ENCODE peak calls at places on chromosome 21, in six cellular contexts. One of them, this sample, is unnamed.
A peak's percentile ranks its signal among the peaks of the same experiment; 100 is the strongest.

GRCh38 chr21:35232545-35233176 is 183.6 kb upstream of the RUNX1 start:
- DNase-seq in A549: peak; percentile 19
- DNase-seq in thoracic aorta: no peak
- DNase-seq in fibroblast of pulmonary artery: peak; percentile 83
- DNase-seq in foreskin fibroblast: peak; percentile 78
- DNase-seq in astrocyte of the spinal cord: peak; percentile 89
- DNase-seq in this sample: peak; percentile 38

GRCh38 chr21:35491920-35492678 is 443.0 kb upstream of the RUNX1 start:
- DNase-seq in thoracic aorta: no peak
- DNase-seq in fibroblast of pulmonary artery: no peak
- DNase-seq in foreskin fibroblast: no peak
- DNase-seq in A549: no peak
- DNase-seq in astrocyte of the spinal cord: no peak
- DNase-seq in this sample: peak; percentile 35

GRCh38 chr21:41684381-41685245 is 82.2 kb downstream of the RIPK4 start:
- DNase-seq in A549: peak; percentile 79
- DNase-seq in thoracic aorta: no peak
- DNase-seq in fibroblast of pulmonary artery: peak; percentile 62
- DNase-seq in foreskin fibroblast: peak; percentile 41
- DNase-seq in astrocyte of the spinal cord: peak; percentile 31
- DNase-seq in this sample: peak; percentile 80

GRCh38 chr21:34039678-34040382 is 33.5 kb upstream of the MRPS6 start:
- DNase-seq in thoracic aorta: no peak
- DNase-seq in A549: no peak
- DNase-seq in fibroblast of pulmonary artery: no peak
- DNase-seq in foreskin fibroblast: no peak
- DNase-seq in astrocyte of the spinal cord: no peak
- DNase-seq in this sample: no peak

GRCh38 chr21:42466700-42467612 is 29.1 kb downstream of the RSPH1 start:
- DNase-seq in A549: peak; percentile 19
- DNase-seq in thoracic aorta: no peak
- DNase-seq in foreskin fibroblast: peak; percentile 10
- DNase-seq in astrocyte of the spinal cord: peak; percentile 34
- DNase-seq in fibroblast of pulmonary artery: peak; percentile 21
- DNase-seq in this sample: peak; percentile 46

GRCh38 chr21:37914211-37914900 is 1.9 kb downstream of the KCNJ6 start:
- DNase-seq in thoracic aorta: no peak
- DNase-seq in astrocyte of the spinal cord: peak; percentile 15
- DNase-seq in foreskin fibroblast: peak; percentile 35
- DNase-seq in A549: no peak
- DNase-seq in fibroblast of pulmonary artery: peak; percentile 15
- DNase-seq in this sample: no peak

GRCh38 chr21:46622226-46622625 is 13.2 kb upstream of the PRMT2 start:
- DNase-seq in astrocyte of the spinal cord: peak; percentile 92
- DNase-seq in fibroblast of pulmonary artery: no peak
- DNase-seq in foreskin fibroblast: no peak
- DNase-seq in thoracic aorta: no peak
- DNase-seq in A549: no peak
- DNase-seq in this sample: no peak

GRCh38 chr21:34517491-34518245 is 5.7 kb upstream of the KCNE1 start:
- DNase-seq in thoracic aorta: no peak
- DNase-seq in fibroblast of pulmonary artery: no peak
- DNase-seq in astrocyte of the spinal cord: no peak
- DNase-seq in foreskin fibroblast: no peak
- DNase-seq in A549: peak; percentile 16
- DNase-seq in this sample: no peak

GRCh38 chr21:38211321-38211720 is 45.5 kb upstream of the KCNJ15 start:
- DNase-seq in foreskin fibroblast: no peak
- DNase-seq in fibroblast of pulmonary artery: no peak
- DNase-seq in A549: no peak
- DNase-seq in astrocyte of the spinal cord: no peak
- DNase-seq in thoracic aorta: no peak
- DNase-seq in this sample: no peak

GRCh38 chr21:38525454-38525853 is 27.2 kb upstream of the ERG start:
- DNase-seq in foreskin fibroblast: no peak
- DNase-seq in A549: no peak
- DNase-seq in thoracic aorta: no peak
- DNase-seq in fibroblast of pulmonary artery: no peak
- DNase-seq in astrocyte of the spinal cord: no peak
- DNase-seq in this sample: peak; percentile 33

GRCh38 chr21:42161957-42162681 is 56.8 kb upstream of the ABCG1 start:
- DNase-seq in fibroblast of pulmonary artery: no peak
- DNase-seq in astrocyte of the spinal cord: no peak
- DNase-seq in A549: no peak
- DNase-seq in thoracic aorta: no peak
- DNase-seq in foreskin fibroblast: no peak
- DNase-seq in this sample: no peak

GRCh38 chr21:42524341-42525227 is 10.9 kb downstream of the SLC37A1 start:
- DNase-seq in A549: no peak
- DNase-seq in fibroblast of pulmonary artery: peak; percentile 17
- DNase-seq in astrocyte of the spinal cord: peak; percentile 76
- DNase-seq in thoracic aorta: peak; percentile 41
- DNase-seq in foreskin fibroblast: peak; percentile 22
- DNase-seq in this sample: peak; percentile 34

GRCh38 chr21:17386498-17386897 is 126.3 kb upstream of the CXADR start:
- DNase-seq in A549: no peak
- DNase-seq in thoracic aorta: no peak
- DNase-seq in astrocyte of the spinal cord: no peak
- DNase-seq in foreskin fibroblast: no peak
- DNase-seq in fibroblast of pulmonary artery: no peak
- DNase-seq in this sample: no peak

GRCh38 chr21:38491536-38491935 is 6.7 kb downstream of the ERG start:
- DNase-seq in thoracic aorta: no peak
- DNase-seq in foreskin fibroblast: no peak
- DNase-seq in A549: no peak
- DNase-seq in fibroblast of pulmonary artery: no peak
- DNase-seq in astrocyte of the spinal cord: no peak
- DNase-seq in this sample: no peak

GRCh38 chr21:36753556-36753955 is 54.6 kb downstream of the SIM2 start:
- DNase-seq in astrocyte of the spinal cord: peak; percentile 85
- DNase-seq in foreskin fibroblast: peak; percentile 44
- DNase-seq in A549: peak; percentile 40
- DNase-seq in fibroblast of pulmonary artery: peak; percentile 55
- DNase-seq in thoracic aorta: no peak
- DNase-seq in this sample: peak; percentile 42

GRCh38 chr21:36743446-36743845 is 44.5 kb downstream of the SIM2 start:
- DNase-seq in fibroblast of pulmonary artery: no peak
- DNase-seq in A549: no peak
- DNase-seq in foreskin fibroblast: no peak
- DNase-seq in thoracic aorta: no peak
- DNase-seq in astrocyte of the spinal cord: no peak
- DNase-seq in this sample: no peak

GRCh38 chr21:35801388-35801787 is 258.9 kb downstream of the SETD4 start:
- DNase-seq in foreskin fibroblast: no peak
- DNase-seq in fibroblast of pulmonary artery: no peak
- DNase-seq in A549: no peak
- DNase-seq in thoracic aorta: no peak
- DNase-seq in astrocyte of the spinal cord: no peak
- DNase-seq in this sample: no peak

GRCh38 chr21:22342855-22343254 is 1344.6 kb downstream of the NCAM2 start:
- DNase-seq in thoracic aorta: no peak
- DNase-seq in foreskin fibroblast: no peak
- DNase-seq in A549: no peak
- DNase-seq in fibroblast of pulmonary artery: no peak
- DNase-seq in astrocyte of the spinal cord: peak; percentile 13
- DNase-seq in this sample: no peak

DNA sequence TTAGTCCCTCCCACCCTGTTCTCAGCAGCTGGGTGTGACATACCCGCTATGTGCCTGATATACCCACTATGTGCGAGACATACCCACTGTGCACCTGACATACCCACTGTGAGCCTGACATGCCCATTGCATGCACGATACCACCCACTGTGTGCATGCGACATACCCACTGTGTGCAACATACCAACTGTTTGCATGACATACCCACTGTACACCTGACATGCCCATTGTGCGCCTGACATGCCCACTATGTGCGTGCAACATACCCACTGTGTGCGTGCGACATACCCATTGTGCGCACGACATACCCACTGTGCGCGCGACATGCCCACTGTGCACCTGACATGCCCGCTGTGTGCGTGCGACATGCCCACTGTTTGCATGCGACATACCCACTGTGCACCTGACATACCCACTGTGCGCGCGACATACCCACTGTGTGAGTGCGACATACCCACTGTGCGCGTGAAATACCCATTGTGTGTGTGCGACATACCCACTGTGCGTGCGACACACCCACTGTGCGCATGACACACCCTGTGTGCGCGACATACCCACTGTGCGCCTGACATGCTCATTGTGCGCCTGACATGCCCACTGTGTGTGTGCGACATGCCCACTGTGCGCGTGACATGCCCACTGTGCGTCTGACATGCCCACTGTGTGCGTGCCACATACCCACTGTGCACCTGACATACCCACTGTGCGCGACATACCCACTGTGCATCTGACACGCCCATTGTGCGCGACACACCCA is 2.8 kb upstream of the RRP1 start:
- DNase-seq in foreskin fibroblast: no peak
- DNase-seq in thoracic aorta: no peak
- DNase-seq in fibroblast of pulmonary artery: no peak
- DNase-seq in astrocyte of the spinal cord: no peak
- DNase-seq in A549: no peak
- DNase-seq in this sample: no peak
- H3K4me3 ChIP-seq in foreskin fibroblast: no peak overlapping the region
- H3K4me3 ChIP-seq in thoracic aorta: no peak overlapping the region
- H3K4me3 ChIP-seq in fibroblast of pulmonary artery: no peak overlapping the region
- H3K4me3 ChIP-seq in astrocyte of the spinal cord: no peak overlapping the region
- H3K4me3 ChIP-seq in A549: no peak overlapping the region
- H3K4me3 ChIP-seq in this sample: no peak overlapping the region

GRCh38 chr21:16195896-16196443 is 466.2 kb downstream of the USP25 start:
- DNase-seq in foreskin fibroblast: peak; percentile 12
- DNase-seq in fibroblast of pulmonary artery: peak; percentile 26
- DNase-seq in astrocyte of the spinal cord: peak; percentile 48
- DNase-seq in A549: no peak
- DNase-seq in thoracic aorta: no peak
- DNase-seq in this sample: peak; percentile 35

GRCh38 chr21:16198546-16198945 is 468.8 kb downstream of the USP25 start:
- DNase-seq in fibroblast of pulmonary artery: peak; percentile 18
- DNase-seq in astrocyte of the spinal cord: no peak
- DNase-seq in thoracic aorta: no peak
- DNase-seq in foreskin fibroblast: peak; percentile 27
- DNase-seq in A549: no peak
- DNase-seq in this sample: no peak

GRCh38 chr21:16194851-16195251 is 465.1 kb downstream of the USP25 start:
- DNase-seq in astrocyte of the spinal cord: peak; percentile 64
- DNase-seq in A549: peak; percentile 40
- DNase-seq in foreskin fibroblast: peak; percentile 65
- DNase-seq in thoracic aorta: no peak
- DNase-seq in fibroblast of pulmonary artery: peak; percentile 55
- DNase-seq in this sample: peak; percentile 32

GRCh38 chr21:16195476-16195875 is 465.7 kb downstream of the USP25 start:
- DNase-seq in A549: peak; percentile 39
- DNase-seq in thoracic aorta: no peak
- DNase-seq in foreskin fibroblast: peak; percentile 79
- DNase-seq in astrocyte of the spinal cord: peak; percentile 83
- DNase-seq in fibroblast of pulmonary artery: peak; percentile 77
- DNase-seq in this sample: peak; percentile 58

DNA sequence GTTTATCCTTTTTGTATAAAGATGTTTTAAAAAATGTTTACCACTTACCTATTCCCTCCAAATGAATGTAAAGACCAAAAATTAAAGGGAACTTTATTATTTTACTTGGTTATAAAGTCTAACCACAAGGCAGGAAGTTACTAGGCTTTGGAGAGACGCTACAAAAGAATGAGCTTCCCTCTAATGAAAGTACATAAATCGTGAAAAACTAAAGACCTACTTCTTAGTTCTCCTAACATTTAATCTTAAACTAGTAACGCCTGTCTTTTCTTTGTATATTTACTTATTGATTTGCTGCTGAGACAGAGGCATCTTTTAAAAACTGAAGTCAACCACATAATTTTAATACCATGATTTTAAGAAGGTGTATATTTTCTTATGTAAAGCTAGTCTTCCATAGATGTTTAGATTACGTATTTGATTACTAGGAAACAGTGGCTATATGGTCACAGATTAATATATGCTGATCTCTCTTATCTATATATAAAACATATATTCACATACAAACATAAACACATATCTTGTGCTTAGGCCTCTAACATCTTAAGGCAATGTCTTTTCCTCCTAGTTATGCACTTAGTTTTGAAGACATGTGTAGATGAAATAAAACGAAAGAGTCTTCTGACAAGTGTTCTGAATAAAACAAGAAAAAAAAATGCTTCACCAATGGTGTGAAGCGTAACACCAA is 466.9 kb downstream of the USP25 start:
- DNase-seq in astrocyte of the spinal cord: peak; percentile 69
- DNase-seq in A549: no peak
- DNase-seq in fibroblast of pulmonary artery: peak; percentile 49
- DNase-seq in foreskin fibroblast: peak; percentile 48
- DNase-seq in thoracic aorta: no peak
- DNase-seq in this sample: peak; percentile 51
- H3K4me3 ChIP-seq in astrocyte of the spinal cord: peak overlapping the region; percentile 48
- H3K4me3 ChIP-seq in A549: peak overlapping the region; percentile 51
- H3K4me3 ChIP-seq in fibroblast of pulmonary artery: peak overlapping the region; percentile 61
- H3K4me3 ChIP-seq in foreskin fibroblast: peak overlapping the region; percentile 61
- H3K4me3 ChIP-seq in thoracic aorta: peak overlapping the region; percentile 72
- H3K4me3 ChIP-seq in this sample: peak overlapping the region; percentile 51

GRCh38 chr21:26842976-26843911 is 2.0 kb downstream of the ADAMTS1 start:
- DNase-seq in thoracic aorta: peak; percentile 82
- DNase-seq in foreskin fibroblast: peak; percentile 98
- DNase-seq in A549: peak; percentile 67
- DNase-seq in astrocyte of the spinal cord: peak; percentile 97
- DNase-seq in fibroblast of pulmonary artery: peak; percentile 97
- DNase-seq in this sample: peak; percentile 89

GRCh38 chr21:26837539-26837938 is 7.7 kb downstream of the ADAMTS1 start:
- DNase-seq in foreskin fibroblast: peak; percentile 38
- DNase-seq in astrocyte of the spinal cord: no peak
- DNase-seq in fibroblast of pulmonary artery: no peak
- DNase-seq in A549: no peak
- DNase-seq in thoracic aorta: no peak
- DNase-seq in this sample: no peak

GRCh38 chr21:26842300-26842699 is 2.9 kb downstream of the ADAMTS1 start:
- DNase-seq in foreskin fibroblast: peak; percentile 67
- DNase-seq in A549: no peak
- DNase-seq in astrocyte of the spinal cord: no peak
- DNase-seq in fibroblast of pulmonary artery: peak; percentile 69
- DNase-seq in thoracic aorta: no peak
- DNase-seq in this sample: no peak

GRCh38 chr21:26840912-26841311 is 4.3 kb downstream of the ADAMTS1 start:
- DNase-seq in thoracic aorta: peak; percentile 56
- DNase-seq in astrocyte of the spinal cord: peak; percentile 80
- DNase-seq in A549: peak; percentile 13
- DNase-seq in foreskin fibroblast: peak; percentile 95
- DNase-seq in fibroblast of pulmonary artery: peak; percentile 87
- DNase-seq in this sample: peak; percentile 92

GRCh38 chr21:26840206-26840605 is 5.0 kb downstream of the ADAMTS1 start:
- DNase-seq in A549: no peak
- DNase-seq in fibroblast of pulmonary artery: no peak
- DNase-seq in thoracic aorta: no peak
- DNase-seq in foreskin fibroblast: no peak
- DNase-seq in astrocyte of the spinal cord: no peak
- DNase-seq in this sample: no peak
- H3K4me3 ChIP-seq in A549: no peak overlapping the region
- H3K4me3 ChIP-seq in fibroblast of pulmonary artery: no peak overlapping the region
- H3K4me3 ChIP-seq in thoracic aorta: peak overlapping the region; percentile 87
- H3K4me3 ChIP-seq in foreskin fibroblast: peak overlapping the region; percentile 89
- H3K4me3 ChIP-seq in astrocyte of the spinal cord: no peak overlapping the region
- H3K4me3 ChIP-seq in this sample: no peak overlapping the region

DNA sequence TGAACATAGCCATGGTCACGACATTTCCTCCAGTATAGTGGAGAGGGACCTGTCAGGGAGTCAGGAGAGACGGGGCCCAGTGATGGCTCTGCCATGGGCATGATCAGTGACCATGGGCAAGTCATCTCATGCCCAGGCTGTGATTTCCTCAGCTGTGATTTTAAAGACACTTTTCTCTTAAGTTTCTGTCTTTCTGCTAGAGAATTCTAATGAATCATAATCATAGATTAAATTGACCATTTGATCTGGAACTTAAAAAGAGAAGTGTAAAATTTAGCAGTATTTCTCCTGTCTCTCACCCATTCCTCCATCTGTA is 112.7 kb downstream of the USP25 start:
- DNase-seq in foreskin fibroblast: no peak
- DNase-seq in A549: no peak
- DNase-seq in fibroblast of pulmonary artery: no peak
- DNase-seq in astrocyte of the spinal cord: no peak
- DNase-seq in thoracic aorta: no peak
- DNase-seq in this sample: peak; percentile 52
- H3K4me3 ChIP-seq in foreskin fibroblast: no peak overlapping the region
- H3K4me3 ChIP-seq in A549: no peak overlapping the region
- H3K4me3 ChIP-seq in fibroblast of pulmonary artery: no peak overlapping the region
- H3K4me3 ChIP-seq in astrocyte of the spinal cord: no peak overlapping the region
- H3K4me3 ChIP-seq in thoracic aorta: no peak overlapping the region
- H3K4me3 ChIP-seq in this sample: no peak overlapping the region

This sample was measured in bronchial epithelial cell.